ENCODE peak calls at places on chromosomes 5 and 9, in ten cellular contexts. E, R, L, N, W, U, Q, H, X and S are unnamed samples.

GRCh38 chr9:131813116-131813515 is 73.2 kb upstream of the RAPGEF1 start:
- DNase-seq in E (no peak), R (no peak), L (no peak), N (no peak), W (no peak), U (no peak), Q (no peak), H (no peak), X (no peak), S (no peak)

GRCh38 chr5:147017191-147017590 is 138.6 kb upstream of the PPP2R2B start:
- DNase-seq in E (no peak), R (no peak), L (no peak), N (no peak), W (no peak), U (no peak), Q (no peak), H (no peak), X (no peak), S (no peak)

GRCh38 chr9:36046923-36047322 is 10.2 kb downstream of the RECK start:
- DNase-seq in E (no peak), R (no peak), L (no peak), N (no peak), W (no peak), U (no peak), Q (no peak), H (no peak), X (no peak), S (no peak)

GRCh38 chr9:127714916-127715442 is 484 bp downstream of the PTRH1 start:
- DNase-seq in E (no peak), R (no peak), L (no peak), N (no peak), W (no peak), U (no peak), Q (peak), H (no peak), X (peak), S (peak)

GRCh38 chr9:98087420-98088354 is 31.2 kb downstream of the NANS start:
- DNase-seq in E (no peak), R (no peak), L (no peak), N (no peak), W (no peak), U (peak), Q (peak), H (peak), X (peak), S (peak)

GRCh38 chr9:36151306-36152210 is 15.0 kb downstream of the GLIPR2 start:
- DNase-seq in E (no peak), R (no peak), L (no peak), N (peak), W (no peak), U (peak), Q (peak), H (peak), X (no peak), S (peak)

GRCh38 chr9:109817846-109818472 is 38.0 kb downstream of the PALM2AKAP2 start:
- DNase-seq in E (no peak), R (peak), L (no peak), N (peak), W (peak), U (no peak), Q (no peak), H (peak), X (peak), S (no peak)

GRCh38 chr5:14741131-14741530 is 76.6 kb downstream of the OTULIN start:
- DNase-seq in E (no peak), R (no peak), L (no peak), N (no peak), W (no peak), U (no peak), Q (no peak), H (peak), X (no peak), S (no peak)

GRCh38 chr9:124266139-124266825 is 8.5 kb downstream of the NEK6 start:
- DNase-seq in E (no peak), R (no peak), L (no peak), N (peak), W (no peak), U (no peak), Q (no peak), H (no peak), X (no peak), S (no peak)

GRCh38 chr9:97980918-97981827 is 2.0 kb upstream of the ANP32B start:
- DNase-seq in E (peak), R (peak), L (no peak), N (no peak), W (peak), U (no peak), Q (peak), H (no peak), X (no peak), S (peak)

GRCh38 chr5:155727512-155728145 is 599.3 kb upstream of the SGCD start:
- DNase-seq in E (peak), R (no peak), L (peak), N (no peak), W (no peak), U (no peak), Q (no peak), H (no peak), X (no peak), S (peak)

GRCh38 chr9:87749335-87750035 is 23.6 kb downstream of the CTSL start:
- DNase-seq in E (no peak), R (no peak), L (no peak), N (no peak), W (no peak), U (no peak), Q (no peak), H (no peak), X (no peak), S (no peak)

GRCh38 chr5:107359033-107359915 is 311.5 kb downstream of the EFNA5 start:
- DNase-seq in E (no peak), R (no peak), L (no peak), N (no peak), W (no peak), U (no peak), Q (no peak), H (peak), X (peak), S (no peak)

GRCh38 chr9:114207845-114208244 is 52.5 kb downstream of the COL27A1 start:
- DNase-seq in E (no peak), R (no peak), L (no peak), N (no peak), W (no peak), U (no peak), Q (no peak), H (no peak), X (no peak), S (peak)

GRCh38 chr9:129854588-129855110 is 19.4 kb downstream of the USP20 start:
- DNase-seq in E (no peak), R (no peak), L (no peak), N (no peak), W (no peak), U (no peak), Q (no peak), H (no peak), X (no peak), S (no peak)

GRCh38 chr9:70534471-70534870 is 120.0 kb upstream of the KLF9 start:
- DNase-seq in E (no peak), R (no peak), L (no peak), N (peak), W (no peak), U (no peak), Q (no peak), H (no peak), X (no peak), S (no peak)

GRCh38 chr5:79829260-79829659 is 139.6 kb downstream of the CMYA5 start:
- DNase-seq in E (no peak), R (no peak), L (no peak), N (no peak), W (no peak), U (no peak), Q (no peak), H (no peak), X (no peak), S (no peak)

GRCh38 chr9:121650220-121651013 is 1.0 kb upstream of the DAB2IP start:
- DNase-seq in E (no peak), R (peak), L (no peak), N (no peak), W (no peak), U (no peak), Q (peak), H (no peak), X (no peak), S (peak)

GRCh38 chr5:849651-850301 is 1.0 kb downstream of the ZDHHC11 start:
- DNase-seq in E (no peak), R (no peak), L (no peak), N (no peak), W (no peak), U (peak), Q (peak), H (no peak), X (peak), S (peak)

GRCh38 chr5:148224131-148224742 is 14.1 kb upstream of the MARCOL start:
- DNase-seq in E (no peak), R (no peak), L (no peak), N (no peak), W (no peak), U (no peak), Q (no peak), H (no peak), X (no peak), S (no peak)